ENCODE peak calls at places on chromosome 7, in nine cellular contexts. I is heart left ventricle, R is spleen, E is stomach, J is NB4, Q is prostate gland, Z is tibial nerve, A is esophagus squamous epithelium, G is body of pancreas. Y is an unnamed sample.

GRCh38 chr7:158120751-158121150 is 466.9 kb downstream of the PTPRN2 start:
- DNase-seq in I (no peak), A (no peak), Q (no peak), E (peak), J (no peak), R (peak), Z (no peak), G (no peak), Y (no peak)

GRCh38 chr7:114102996-114103395 is 184.2 kb upstream of the PPP1R3A start:
- DNase-seq in A (no peak), E (no peak), R (no peak), Z (no peak), G (no peak), Q (no peak), I (no peak), J (no peak), Y (no peak)

GRCh38 chr7:35652124-35652523 is 42.8 kb downstream of the HERPUD2 start:
- DNase-seq in A (no peak), Q (no peak), E (no peak), J (no peak), R (peak), Z (no peak), G (no peak), I (no peak), Y (no peak)

GRCh38 chr7:52634996-52635395 is 400.4 kb upstream of the POM121L12 start:
- DNase-seq in Z (no peak), J (no peak), G (no peak), R (no peak), E (no peak), A (no peak), Q (no peak), I (no peak), Y (no peak)

GRCh38 chr7:4136036-4136435 is 546.1 kb upstream of the FOXK1 start:
- DNase-seq in R (peak), J (no peak), Q (no peak), G (peak), Z (no peak), A (no peak), E (no peak), I (no peak), Y (no peak)

GRCh38 chr7:155612658-155613057 is 31.8 kb upstream of the RBM33 start:
- DNase-seq in Q (no peak), A (no peak), Z (no peak), E (no peak), J (no peak), I (no peak), G (no peak), R (peak), Y (no peak)

GRCh38 chr7:5420841-5421625 is 2.6 kb downstream of the TNRC18 start:
- DNase-seq in J (peak), Q (no peak), I (peak), A (no peak), R (peak), Z (no peak), E (peak), G (peak), Y (no peak)

GRCh38 chr7:104679085-104679484 is 334.9 kb upstream of the KMT2E start:
- DNase-seq in E (no peak), Z (no peak), A (no peak), R (no peak), Q (no peak), J (no peak), G (no peak), I (no peak), Y (no peak)

GRCh38 chr7:94367940-94368339 is 26.8 kb upstream of the COL1A2 start:
- DNase-seq in Q (no peak), I (no peak), R (no peak), A (no peak), G (no peak), Z (no peak), J (no peak), E (no peak), Y (no peak)

GRCh38 chr7:34066968-34067367 is 161.6 kb downstream of the BMPER start:
- DNase-seq in G (no peak), I (no peak), J (no peak), A (no peak), E (no peak), Q (no peak), Z (no peak), R (no peak), Y (no peak)

GRCh38 chr7:122885583-122886356 is 490 bp downstream of the CADPS2 start:
- DNase-seq in R (peak), Q (peak), J (no peak), E (peak), I (peak), Z (no peak), A (no peak), G (peak), Y (peak)

GRCh38 chr7:156640949-156641485 is 443 bp downstream of the RNF32 start:
- DNase-seq in I (no peak), E (peak), R (no peak), Z (no peak), G (peak), Q (peak), J (peak), A (no peak), Y (peak)

GRCh38 chr7:76998263-76998666 is 33.9 kb downstream of the SPDYE17 start:
- DNase-seq in E (no peak), I (no peak), Z (no peak), G (no peak), J (peak), A (no peak), R (no peak), Q (no peak), Y (no peak)

GRCh38 chr7:157080111-157080730 is 58.5 kb upstream of the UBE3C start:
- DNase-seq in Q (no peak), R (peak), I (no peak), J (no peak), A (no peak), G (no peak), Z (no peak), E (no peak), Y (no peak)

GRCh38 chr7:47351233-47352154 is 230.4 kb downstream of the TNS3 start:
- DNase-seq in I (no peak), E (peak), R (peak), A (no peak), G (no peak), Z (no peak), Q (no peak), J (peak), Y (no peak)

GRCh38 chr7:47979832-47980181 is 392 bp upstream of the HUS1 start:
- DNase-seq in I (no peak), G (no peak), Q (no peak), E (no peak), Z (no peak), J (no peak), A (no peak), R (no peak), Y (no peak)

GRCh38 chr7:105808703-105809590 is 67.5 kb downstream of the ATXN7L1 start:
- DNase-seq in Q (no peak), R (peak), I (no peak), G (peak), A (no peak), Z (no peak), J (peak), E (peak), Y (no peak)

GRCh38 chr7:13198036-13198435 is 510.6 kb downstream of the ARL4A start:
- DNase-seq in Q (no peak), Z (no peak), G (no peak), E (no peak), R (no peak), I (no peak), A (no peak), J (no peak), Y (no peak)

GRCh38 chr7:98321301-98321700 is 39.8 kb downstream of the BRI3 start:
- DNase-seq in R (no peak), J (no peak), I (no peak), Z (no peak), G (no peak), E (peak), A (no peak), Q (no peak), Y (no peak)

GRCh38 chr7:70698219-70698832 is 433.6 kb upstream of the GALNT17 start:
- DNase-seq in Z (peak), J (peak), A (no peak), R (no peak), I (peak), G (peak), Q (peak), E (no peak), Y (no peak)

GRCh38 chr7:101066141-101066857 is 19.0 kb upstream of the TRIM56 start:
- DNase-seq in Q (no peak), G (peak), I (no peak), Z (no peak), A (no peak), E (no peak), J (peak), R (peak), Y (no peak)

GRCh38 chr7:129498021-129498420 is 4.3 kb upstream of the SMKR1 start:
- DNase-seq in Q (no peak), A (no peak), G (no peak), R (no peak), E (no peak), Z (no peak), J (no peak), I (no peak), Y (no peak)

GRCh38 chr7:29249860-29250259 is 55.3 kb downstream of the CHN2 start:
- DNase-seq in G (no peak), A (no peak), Z (no peak), Q (no peak), J (no peak), E (no peak), R (no peak), I (no peak), Y (no peak)

GRCh38 chr7:29249383-29249750 is 54.8 kb downstream of the CHN2 start:
- DNase-seq in J (no peak), Q (no peak), E (no peak), A (no peak), R (no peak), Z (no peak), I (no peak), G (no peak), Y (no peak)

GRCh38 chr7:29248713-29249382 is 54.3 kb downstream of the CHN2 start:
- DNase-seq in J (no peak), A (no peak), I (no peak), G (peak), R (no peak), Z (no peak), E (no peak), Q (no peak), Y (no peak)

GRCh38 chr7:29247962-29248236 is 53.3 kb downstream of the CHN2 start:
- DNase-seq in I (no peak), A (no peak), Q (no peak), J (no peak), G (no peak), Z (no peak), R (no peak), E (no peak), Y (no peak)

DNA sequence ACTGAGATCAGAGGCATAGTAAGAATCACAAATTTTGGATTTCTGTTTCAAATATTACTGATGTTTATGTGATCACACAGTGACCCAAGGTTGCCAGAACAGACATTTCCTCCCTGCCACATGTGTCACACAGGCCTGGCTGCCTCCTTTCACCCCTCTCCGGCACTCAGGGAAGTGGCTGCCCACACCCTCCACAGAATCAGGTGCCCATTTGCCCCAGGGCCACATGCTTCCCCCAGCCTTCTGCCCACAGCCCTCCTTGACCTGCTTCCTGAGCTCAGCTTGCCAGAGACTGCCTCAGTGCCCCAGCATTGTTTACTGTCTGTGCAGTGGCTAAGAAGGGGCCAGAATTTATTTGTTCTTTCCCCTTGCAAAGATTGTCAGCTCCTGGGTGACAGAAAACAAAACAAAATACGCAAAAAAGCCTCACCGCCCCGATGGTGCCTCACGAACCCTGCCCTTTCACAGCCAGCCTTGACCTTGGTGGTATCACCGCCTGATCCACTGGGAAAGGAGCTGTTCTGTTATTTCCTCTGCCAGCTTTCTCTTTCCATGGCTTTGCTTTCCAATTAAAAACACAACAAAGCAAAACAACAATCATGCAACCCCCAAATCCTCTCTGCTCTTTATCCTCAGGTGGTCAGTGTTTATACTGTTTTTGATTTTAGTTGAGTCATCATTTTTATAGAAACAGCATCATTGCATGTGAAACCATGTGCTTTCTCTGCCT is 52.8 kb downstream of the CHN2 start:
- DNase-seq in Q (no peak), Z (no peak), R (no peak), J (no peak), G (no peak), E (no peak), I (no peak), A (no peak), Y (no peak)
- TF ChIP-seq POLR2A in Q (no peak), Z (no peak), R (no peak), J (no peak), G (no peak), E (no peak), I (no peak), A (no peak), Y (no peak)

GRCh38 chr7:132580277-132580676 is 4.0 kb upstream of the PLXNA4 start:
- DNase-seq in Q (no peak), E (no peak), A (no peak), I (no peak), Z (no peak), G (no peak), R (no peak), J (peak), Y (no peak)
- TF ChIP-seq CTCF in Q (no peak), E (no peak), A (no peak), I (no peak), Z (no peak), G (no peak), R (no peak), J (no peak), Y (no peak)

GRCh38 chr7:130903358-130903974 is 169.5 kb upstream of the KLF14 start:
- DNase-seq in I (no peak), Q (no peak), G (peak), R (no peak), Z (no peak), J (no peak), E (no peak), A (no peak), Y (no peak)
- TF ChIP-seq POLR2A in I (no peak), Q (no peak), G (no peak), R (no peak), Z (no peak), J (no peak), E (no peak), A (no peak), Y (no peak)

GRCh38 chr7:42736931-42737330 is 174.9 kb downstream of the C7orf25 start:
- DNase-seq in J (no peak), Q (no peak), E (no peak), I (no peak), G (no peak), R (no peak), A (no peak), Z (no peak), Y (no peak)
- TF ChIP-seq CTCF in J (no peak), Q (no peak), E (no peak), I (no peak), G (no peak), R (no peak), A (peak), Z (no peak), Y (no peak)

DNA sequence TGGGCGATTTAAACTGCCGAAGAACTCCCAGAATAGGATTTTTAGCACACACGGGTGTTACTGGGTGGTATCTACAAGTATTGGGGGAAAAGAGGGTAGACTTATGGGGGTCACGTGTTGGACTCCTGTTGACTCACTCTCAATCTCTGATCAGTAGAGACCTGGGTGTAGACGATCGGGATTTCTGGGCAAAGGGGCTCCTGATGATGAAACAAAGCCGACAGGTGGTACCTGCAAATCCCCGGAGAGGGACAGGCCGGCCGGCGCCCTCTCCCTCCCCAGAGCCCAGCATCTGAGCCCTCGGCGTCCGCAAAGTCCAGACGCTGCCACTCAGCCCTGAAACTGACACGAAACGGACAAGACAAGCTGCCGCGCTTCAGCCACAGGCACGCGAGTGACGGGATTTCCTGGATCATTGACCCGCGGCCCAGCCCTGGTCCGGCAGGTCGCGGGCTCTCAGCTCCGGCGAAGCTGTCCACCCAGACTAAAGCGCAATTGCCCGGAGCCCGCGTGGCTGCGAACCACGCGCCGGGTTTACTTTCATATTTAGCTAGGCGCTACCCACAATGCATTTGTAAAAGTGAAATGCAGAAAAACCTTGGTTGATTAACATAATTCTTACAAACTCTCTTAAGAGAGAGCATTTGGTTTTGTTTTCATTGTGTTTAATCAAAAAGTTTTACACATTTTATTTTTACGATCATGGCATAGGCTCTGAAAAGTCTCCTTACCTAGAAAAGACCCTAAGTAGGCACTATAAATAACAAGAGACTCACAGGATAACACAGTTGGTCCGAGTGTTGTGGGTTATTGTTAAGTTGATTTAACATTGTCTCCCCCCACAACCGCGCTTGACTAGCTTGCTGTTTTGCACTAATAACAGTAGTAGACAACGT is 56.9 kb upstream of the EZH2 start:
- DNase-seq in Z (peak), A (peak), I (peak), J (peak), R (peak), E (peak), G (peak), Q (peak), Y (peak)
- TF ChIP-seq POLR2A in Z (no peak), A (no peak), I (peak), J (peak), R (no peak), E (no peak), G (peak), Q (peak), Y (no peak)

Y was measured in uterus.